ENCODE peak calls at places on chromosomes 11 and 22, in ten cellular contexts. F is body of pancreas, Z is tibial nerve, O is A549, I is BJ, W is LNCaP clone FGC, C is spleen, M is Peyer's patch, U is PC-9, G is WERI-Rb-1. R is an unnamed sample.
A peak's percentile ranks its signal among the peaks of the same experiment; 100 is the strongest.

GRCh38 chr11:120432056-120433018 is 79.2 kb upstream of the GRIK4 start:
- DNase-seq in F (peak; percentile 49), Z (no peak), O (peak; percentile 85), I (peak; percentile 97), W (peak; percentile 21), C (no peak), M (no peak), U (peak; percentile 60), G (no peak), R (peak; percentile 40)

GRCh38 chr11:3037041-3037944 is 19.9 kb downstream of the CARS1 start:
- DNase-seq in F (peak; percentile 81), Z (peak; percentile 79), O (peak; percentile 75), I (no peak), W (no peak), C (peak; percentile 86), M (peak; percentile 86), U (peak; percentile 61), G (peak; percentile 79), R (peak; percentile 64)

GRCh38 chr22:38490915-38491314 is 15.2 kb downstream of the DDX17 start:
- DNase-seq in F (peak; percentile 86), Z (peak; percentile 61), O (peak; percentile 40), I (no peak), W (no peak), C (peak; percentile 19), M (peak; percentile 67), U (no peak), G (no peak), R (no peak)

GRCh38 chr11:86438685-86439084 is 64.0 kb downstream of the CCDC81 start:
- DNase-seq in F (no peak), Z (no peak), O (peak; percentile 13), I (no peak), W (no peak), C (no peak), M (no peak), U (no peak), G (no peak), R (no peak)

GRCh38 chr22:29340566-29340965 is 25.1 kb upstream of the RASL10A start:
- DNase-seq in F (no peak), Z (no peak), O (no peak), I (no peak), W (no peak), C (no peak), M (no peak), U (no peak), G (no peak), R (no peak)

GRCh38 chr11:19953909-19954308 is 206.4 kb downstream of the DBX1 start:
- DNase-seq in F (peak; percentile 66), Z (no peak), O (peak; percentile 81), I (no peak), W (no peak), C (no peak), M (no peak), U (no peak), G (peak; percentile 53), R (no peak)

GRCh38 chr11:36360833-36361232 is 64.7 kb downstream of the PRR5L start:
- DNase-seq in F (no peak), Z (no peak), O (no peak), I (no peak), W (no peak), C (no peak), M (no peak), U (no peak), G (no peak), R (no peak)

GRCh38 chr11:119006696-119007095 is 8.8 kb downstream of the CENATAC start:
- DNase-seq in F (no peak), Z (no peak), O (no peak), I (no peak), W (no peak), C (peak; percentile 0), M (no peak), U (no peak), G (no peak), R (no peak)

GRCh38 chr11:121582296-121582695 is 129.5 kb upstream of the SORL1-AS1 start:
- DNase-seq in F (no peak), Z (no peak), O (no peak), I (no peak), W (no peak), C (no peak), M (no peak), U (no peak), G (no peak), R (no peak)

GRCh38 chr11:124839051-124839971 is 25.9 kb upstream of the ROBO3 start:
- DNase-seq in F (no peak), Z (no peak), O (no peak), I (no peak), W (no peak), C (peak; percentile 79), M (no peak), U (no peak), G (peak; percentile 51), R (no peak)
- H3K4me3 ChIP-seq in F (no peak overlapping the region), Z (peak overlapping the region; percentile 6), O (peak overlapping the region; percentile 37), I (peak overlapping the region; percentile 21), W (no peak overlapping the region), C (peak overlapping the region; percentile 40), M (no peak overlapping the region), U (no peak overlapping the region), G (peak overlapping the region; percentile 39), R (no peak overlapping the region)

GRCh38 chr11:74731301-74732094 is at the start of gene CHRDL2:
- DNase-seq in F (peak; percentile 30), Z (no peak), O (peak; percentile 30), I (no peak), W (no peak), C (no peak), M (no peak), U (no peak), G (no peak), R (no peak)
- TF ChIP-seq CTCF in F (no peak), Z (no peak), O (no peak), I (peak; percentile 19), W (no peak), C (no peak), M (no peak), U (no peak), G (no peak), R (no peak)

GRCh38 chr11:117876049-117876340 is 463 bp downstream of the FXYD6 start:
- DNase-seq in F (no peak), Z (no peak), O (no peak), I (no peak), W (no peak), C (no peak), M (no peak), U (no peak), G (no peak), R (no peak)
- H3K4me3 ChIP-seq in F (no peak overlapping the region), Z (peak overlapping the region; percentile 44), O (peak overlapping the region; percentile 47), I (no peak overlapping the region), W (no peak overlapping the region), C (peak overlapping the region; percentile 64), M (peak overlapping the region; percentile 36), U (no peak overlapping the region), G (peak overlapping the region; percentile 79), R (no peak overlapping the region)

DNA sequence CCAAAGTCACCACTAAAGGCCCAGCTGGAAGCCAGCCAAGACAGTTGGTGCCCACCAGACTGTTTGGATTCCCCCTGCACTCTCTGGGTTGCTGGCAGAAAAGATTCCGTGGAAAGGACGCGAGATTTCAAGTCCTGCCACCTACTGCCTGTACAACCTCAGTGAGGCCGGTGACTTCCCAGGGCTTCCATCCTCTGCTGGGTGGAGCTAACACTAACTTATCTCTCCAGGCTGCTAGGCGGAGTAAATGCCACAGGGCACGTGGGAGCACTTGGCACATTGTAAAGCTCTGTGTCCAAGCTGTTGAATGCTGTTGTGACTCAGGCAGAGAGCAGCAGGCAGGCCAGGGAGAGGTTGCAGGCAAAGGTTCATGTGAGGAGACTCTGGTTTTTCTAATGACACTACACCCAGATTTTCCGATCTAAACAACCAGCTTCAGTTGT is 50.9 kb upstream of the CDON start:
- DNase-seq in F (peak; percentile 96), Z (peak; percentile 71), O (peak; percentile 88), I (peak; percentile 95), W (peak; percentile 97), C (peak; percentile 59), M (peak; percentile 89), U (peak; percentile 88), G (peak; percentile 44), R (no peak)
- TF ChIP-seq CTCF in F (peak; percentile 32), Z (no peak), O (no peak), I (peak; percentile 10), W (peak; percentile 30), C (no peak), M (no peak), U (no peak), G (no peak), R (no peak)

GRCh38 chr11:12319734-12320387 is 57.5 kb upstream of the PARVA start:
- DNase-seq in F (no peak), Z (no peak), O (no peak), I (no peak), W (no peak), C (no peak), M (no peak), U (no peak), G (no peak), R (no peak)
- H3K4me3 ChIP-seq in F (no peak overlapping the region), Z (no peak overlapping the region), O (no peak overlapping the region), I (no peak overlapping the region), W (no peak overlapping the region), C (no peak overlapping the region), M (no peak overlapping the region), U (no peak overlapping the region), G (no peak overlapping the region), R (no peak overlapping the region)